ENCODE peak calls at places on chromosomes 6 and 20, in seven cellular contexts. O is SK-N-SH, P is HCT116, Y is K562, R is A549, X is GM23338, F is HL-60. T is an unnamed sample.

GRCh38 chr6:125512621-125513020 is 210.9 kb upstream of the HDDC2 start:
- DNase-seq in Y (peak; percentile 16), F (no peak), P (peak; percentile 8), O (no peak), X (peak; percentile 72), R (no peak), T (no peak)

GRCh38 chr6:41548841-41549642 is 2.9 kb downstream of the FOXP4 start:
- DNase-seq in F (no peak), X (peak; percentile 84), P (no peak), O (no peak), Y (no peak), R (no peak), T (no peak)

GRCh38 chr20:53364617-53365016 is 229.0 kb downstream of the ZNF217 start:
- DNase-seq in P (no peak), Y (no peak), R (no peak), X (no peak), F (no peak), O (no peak), T (no peak)

GRCh38 chr6:33390173-33390572 is 1.4 kb upstream of the KIFC1 start:
- DNase-seq in Y (no peak), F (no peak), O (no peak), P (no peak), R (no peak), X (no peak), T (no peak)

GRCh38 chr20:39364320-39364719 is 402.2 kb downstream of the DHX35 start:
- DNase-seq in Y (no peak), O (no peak), X (no peak), R (no peak), P (no peak), F (no peak), T (no peak)

GRCh38 chr20:52426856-52427255 is 235.3 kb upstream of the ZFP64 start:
- DNase-seq in O (no peak), R (no peak), P (no peak), Y (no peak), X (no peak), F (no peak), T (no peak)

GRCh38 chr6:30685977-30686907 is at the start of gene PPP1R18:
- DNase-seq in X (peak; percentile 69), O (peak; percentile 84), Y (peak; percentile 81), R (no peak), P (no peak), F (peak; percentile 81), T (no peak)

GRCh38 chr6:7087066-7087465 is 20.7 kb upstream of the RREB1 start:
- DNase-seq in O (no peak), X (peak; percentile 65), P (no peak), R (no peak), Y (no peak), F (no peak), T (no peak)

GRCh38 chr6:41720783-41721182 is 14.6 kb downstream of the TFEB start:
- DNase-seq in O (no peak), R (no peak), F (no peak), Y (no peak), P (no peak), X (no peak), T (no peak)

GRCh38 chr20:51366155-51366886 is 176.2 kb downstream of the NFATC2 start:
- DNase-seq in O (no peak), P (peak; percentile 37), Y (peak; percentile 38), X (no peak), R (peak; percentile 86), F (no peak), T (no peak)

GRCh38 chr20:56171087-56172012 is 77.2 kb upstream of the MC3R start:
- DNase-seq in R (no peak), O (peak; percentile 61), X (no peak), P (no peak), Y (no peak), F (no peak), T (no peak)

GRCh38 chr6:154613137-154613676 is 102.7 kb upstream of the CNKSR3 start:
- DNase-seq in F (no peak), X (no peak), P (no peak), R (no peak), O (no peak), Y (peak; percentile 57), T (no peak)

GRCh38 chr20:43983359-43983758 is 68.7 kb downstream of the TOX2 start:
- DNase-seq in O (no peak), P (no peak), R (no peak), Y (peak; percentile 55), X (peak; percentile 62), F (no peak), T (no peak)

GRCh38 chr6:132412656-132413500 is 11.6 kb upstream of the MOXD1 start:
- DNase-seq in P (no peak), Y (no peak), X (no peak), O (no peak), R (no peak), F (no peak), T (no peak)

GRCh38 chr6:148064406-148065134 is 278.1 kb upstream of the SASH1 start:
- DNase-seq in X (no peak), P (no peak), Y (no peak), O (no peak), R (no peak), F (no peak), T (no peak)

GRCh38 chr20:46463852-46464251 is 49.5 kb downstream of the ZNF334 start:
- DNase-seq in Y (no peak), F (no peak), O (no peak), R (no peak), X (no peak), P (no peak), T (no peak)

GRCh38 chr20:44309763-44310663 is 989 bp downstream of the FITM2 start:
- DNase-seq in R (no peak), Y (peak; percentile 56), P (no peak), F (no peak), X (peak; percentile 12), O (no peak), T (no peak)

GRCh38 chr6:47423087-47423486 is 54.5 kb upstream of the CD2AP start:
- DNase-seq in P (no peak), R (no peak), O (no peak), X (no peak), F (no peak), Y (no peak), T (no peak)

GRCh38 chr6:107491791-107492674 is 2.1 kb downstream of the SOBP start:
- DNase-seq in X (no peak), O (no peak), R (no peak), Y (no peak), F (peak; percentile 35), P (no peak), T (no peak)

GRCh38 chr6:13923527-13924145 is 1.1 kb upstream of the RNF182 start:
- DNase-seq in F (no peak), Y (peak; percentile 73), O (no peak), X (no peak), R (peak; percentile 15), P (no peak), T (no peak)

DNA sequence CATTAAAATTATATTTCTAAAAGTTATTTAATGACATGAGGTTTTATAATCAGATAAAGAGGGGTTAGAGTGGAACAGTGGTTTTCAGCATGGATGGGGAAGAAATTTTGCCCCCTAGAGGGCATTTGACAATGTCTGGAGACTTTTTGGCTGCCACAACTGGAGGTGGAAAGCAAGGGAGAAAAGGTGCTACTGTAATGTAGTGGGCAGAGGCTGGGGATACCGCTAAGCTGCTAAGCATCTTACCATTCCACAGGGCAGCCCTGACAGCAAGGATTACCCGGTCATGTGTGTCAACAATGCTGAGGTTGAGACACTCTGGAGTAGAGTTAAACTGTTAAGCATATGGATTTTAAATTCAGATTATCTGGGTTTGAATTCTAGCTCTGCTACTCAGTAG is 52.9 kb upstream of the FABP7 start:
- DNase-seq in X (peak; percentile 73), O (peak; percentile 2), P (no peak), R (no peak), Y (peak; percentile 28), F (no peak), T (no peak)
- TF ChIP-seq REST in X (no peak), O (no peak), P (no peak), R (no peak), Y (no peak), F (no peak), T (no peak)

DNA sequence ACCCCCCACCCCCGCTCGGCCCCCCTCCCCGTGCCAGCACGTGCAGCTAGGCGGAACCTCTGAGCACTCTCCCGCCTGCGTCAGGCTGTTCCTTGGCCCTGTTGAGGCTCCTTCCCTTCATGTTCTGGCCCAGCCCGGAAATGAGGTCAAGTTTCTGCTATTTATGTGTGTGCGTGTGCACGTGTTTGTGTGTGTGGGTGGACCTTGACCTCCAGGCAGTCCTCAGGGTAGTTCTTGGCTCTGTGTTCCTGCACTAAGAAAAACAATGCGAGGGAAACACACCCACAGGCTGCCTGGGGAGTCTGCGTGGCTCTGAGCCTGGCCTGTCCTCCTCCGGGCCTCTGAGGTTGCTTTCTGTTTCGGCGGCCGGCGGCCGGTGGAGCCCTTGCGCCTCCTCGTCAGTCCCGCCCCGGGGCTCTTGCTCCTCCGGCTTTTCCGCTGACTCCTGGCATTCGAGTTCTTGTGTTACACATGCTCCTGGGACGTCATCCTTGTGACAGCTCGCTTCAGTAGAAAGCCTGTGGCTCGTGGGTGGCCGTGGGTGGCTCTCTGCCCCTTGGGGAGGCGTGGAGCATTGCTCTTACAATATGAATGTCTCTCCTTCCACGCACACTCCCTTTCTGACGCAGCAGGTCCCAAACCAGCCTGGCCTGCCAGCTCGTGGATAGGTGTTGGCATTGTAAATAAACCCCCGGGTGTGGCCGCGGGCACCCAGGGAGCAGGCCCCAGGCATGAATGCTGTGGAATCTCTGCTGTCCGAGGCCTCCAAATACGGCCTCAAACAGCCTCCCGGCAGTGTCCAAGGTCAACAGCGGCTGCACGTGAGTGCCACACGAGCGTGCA is 10.0 kb downstream of the SLCO4A1 start:
- DNase-seq in P (peak; percentile 33), Y (peak; percentile 76), R (peak; percentile 79), O (peak; percentile 70), F (peak; percentile 82), X (peak; percentile 61), T (peak; percentile 85)
- TF ChIP-seq REST in P (no peak), Y (no peak), R (no peak), O (no peak), F (no peak), X (no peak), T (no peak)

DNA sequence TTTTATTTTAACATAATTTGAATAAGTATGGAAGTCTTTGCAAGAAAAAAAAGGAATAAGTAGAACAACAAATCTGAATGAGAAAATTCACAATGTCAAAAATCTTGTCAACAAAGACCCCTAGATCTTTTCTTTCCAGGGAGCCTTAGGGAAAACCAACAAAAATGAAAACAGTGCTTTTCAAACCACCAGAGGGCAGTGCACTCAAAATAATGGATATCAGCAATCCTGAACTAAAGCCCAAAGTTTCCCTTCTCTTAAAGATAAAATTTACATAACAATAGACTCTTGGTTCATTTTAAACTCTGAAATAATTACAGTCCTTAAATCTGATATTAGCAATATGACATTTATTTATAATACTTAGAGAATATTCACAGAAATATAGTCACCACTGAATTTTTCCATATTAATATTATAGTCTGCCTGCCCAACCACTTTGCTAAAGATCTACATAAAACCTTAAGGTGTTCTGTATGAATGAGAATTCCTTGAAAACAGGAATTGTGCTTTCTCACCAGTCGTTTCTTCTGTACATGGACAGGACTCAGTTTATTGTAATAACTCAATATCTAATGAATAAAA is 105.3 kb upstream of the BMP5 start:
- DNase-seq in Y (no peak), F (no peak), R (peak; percentile 4), O (peak; percentile 29), P (peak; percentile 18), X (peak; percentile 85), T (no peak)
- TF ChIP-seq REST in Y (no peak), F (no peak), R (no peak), O (no peak), P (no peak), X (no peak), T (no peak)

DNA sequence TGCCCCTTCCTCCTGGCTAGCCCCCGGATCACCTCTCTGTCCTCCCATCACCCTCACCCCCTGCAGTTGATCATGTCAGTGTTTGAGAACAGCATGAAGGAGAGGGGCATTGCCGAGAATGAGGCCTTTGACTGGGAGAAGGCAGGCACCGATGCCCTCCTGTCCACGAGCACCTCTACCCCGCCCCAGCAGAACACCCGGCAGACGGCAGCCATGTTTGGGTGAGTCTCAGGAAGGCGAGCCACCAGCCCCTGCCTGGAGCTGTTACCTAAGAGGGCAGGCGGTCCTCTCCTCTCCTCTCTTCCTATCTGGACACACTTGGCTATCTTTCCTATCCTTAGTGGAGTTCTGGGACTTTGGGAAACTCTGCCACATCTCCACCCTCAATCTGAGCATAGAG is 14.5 kb downstream of the TTBK1 start:
- DNase-seq in R (no peak), X (no peak), F (no peak), O (no peak), P (no peak), Y (no peak), T (no peak)
- TF ChIP-seq REST in R (no peak), X (no peak), F (no peak), O (no peak), P (no peak), Y (no peak), T (no peak)